ENCODE peak calls at places on chromosomes 4 and X, in seven cellular contexts. V, A, F, B, E, W and H are unnamed samples.

GRCh38 chrX:36856849-36857248 is 151.3 kb upstream of the FAM47C start:
- DNase-seq in V (no peak), A (no peak), F (no peak), B (no peak), E (peak), W (no peak), H (peak)

GRCh38 chrX:53280703-53281320 is 572 bp downstream of the IQSEC2 start:
- DNase-seq in V (peak), A (peak), F (no peak), B (peak), E (peak), W (no peak), H (peak)

GRCh38 chrX:154349359-154349935 is 25.0 kb downstream of the FLNA start:
- DNase-seq in V (no peak), A (no peak), F (no peak), B (no peak), E (no peak), W (no peak), H (no peak)

GRCh38 chr4:77579406-77580076 is 26.1 kb upstream of the CXCL13 start:
- DNase-seq in V (peak), A (peak), F (no peak), B (peak), E (peak), W (no peak), H (peak)

GRCh38 chr4:148263127-148263526 is 179.1 kb downstream of the NR3C2 start:
- DNase-seq in V (no peak), A (no peak), F (no peak), B (no peak), E (no peak), W (no peak), H (no peak)

GRCh38 chrX:15525664-15526416 is 25.2 kb downstream of the BMX start:
- DNase-seq in V (no peak), A (peak), F (no peak), B (no peak), E (no peak), W (peak), H (no peak)

GRCh38 chrX:22135171-22135711 is 103.1 kb downstream of the PHEX start:
- DNase-seq in V (peak), A (peak), F (no peak), B (peak), E (peak), W (no peak), H (no peak)

GRCh38 chrX:102067966-102068723 is 57.3 kb upstream of the TCEAL2 start:
- DNase-seq in V (peak), A (peak), F (no peak), B (peak), E (peak), W (peak), H (peak)

GRCh38 chr4:57182132-57182874 is 72.1 kb upstream of the IGFBP7 start:
- DNase-seq in V (no peak), A (no peak), F (no peak), B (no peak), E (no peak), W (peak), H (peak)

GRCh38 chr4:79241846-79242245 is 84.0 kb downstream of the NAA11 start:
- DNase-seq in V (peak), A (no peak), F (no peak), B (peak), E (peak), W (peak), H (no peak)

GRCh38 chrX:149937881-149938426 is 337 bp downstream of the EOLA2 start:
- DNase-seq in V (no peak), A (no peak), F (no peak), B (no peak), E (peak), W (no peak), H (no peak)

GRCh38 chrX:44872319-44872816 is 620 bp upstream of the KDM6A start:
- DNase-seq in V (no peak), A (peak), F (peak), B (no peak), E (no peak), W (peak), H (peak)

GRCh38 chr4:126790633-126791032 is 842.1 kb upstream of the INTU start:
- DNase-seq in V (peak), A (no peak), F (no peak), B (peak), E (peak), W (no peak), H (peak)

GRCh38 chrX:133250184-133251080 is 32.3 kb upstream of the TFDP3 start:
- DNase-seq in V (no peak), A (no peak), F (no peak), B (no peak), E (peak), W (no peak), H (no peak)

GRCh38 chr4:48109413-48110263 is 24.4 kb downstream of the TXK start:
- DNase-seq in V (peak), A (peak), F (no peak), B (peak), E (peak), W (peak), H (peak)

GRCh38 chrX:48741834-48742233 is 19.7 kb upstream of the GLOD5 start:
- DNase-seq in V (no peak), A (no peak), F (no peak), B (no peak), E (no peak), W (no peak), H (no peak)

GRCh38 chr4:150244600-150244999 is 166.4 kb downstream of the DCLK2 start:
- DNase-seq in V (peak), A (no peak), F (no peak), B (peak), E (peak), W (peak), H (no peak)

GRCh38 chr4:8310306-8310705 is 40.8 kb downstream of the HTRA3 start:
- DNase-seq in V (no peak), A (no peak), F (no peak), B (no peak), E (no peak), W (no peak), H (no peak)

GRCh38 chrX:154358829-154359228 is 15.6 kb downstream of the FLNA start:
- DNase-seq in V (no peak), A (no peak), F (no peak), B (no peak), E (no peak), W (no peak), H (no peak)

GRCh38 chrX:2924151-2924550 is 5.0 kb downstream of the ARSD start:
- DNase-seq in V (no peak), A (no peak), F (no peak), B (no peak), E (no peak), W (no peak), H (no peak)